ENCODE peak calls at places on chromosomes 6 and 20, in five cellular contexts. M, R, W, T and U are unnamed samples.

GRCh38 chr20:2760381-2761305 is 39.8 kb downstream of the CPXM1 start:
- DNase-seq in W (no peak), R (no peak), T (no peak), M (no peak), U (no peak)

GRCh38 chr20:9071976-9072726 is 3.3 kb downstream of the PLCB4 start:
- DNase-seq in T (no peak), M (no peak), R (no peak), W (no peak), U (no peak)

GRCh38 chr20:17843246-17844132 is 125.1 kb downstream of the SNX5 start:
- DNase-seq in R (no peak), W (no peak), M (no peak), T (peak), U (no peak)

GRCh38 chr6:85453490-85453889 is 3.6 kb downstream of the NT5E start:
- DNase-seq in W (no peak), M (no peak), T (no peak), R (no peak), U (no peak)

GRCh38 chr20:34111057-34111711 is 859 bp downstream of the EIF2S2 start:
- DNase-seq in R (no peak), M (no peak), W (peak), T (no peak), U (no peak)

GRCh38 chr6:15421945-15422733 is 176.3 kb downstream of the JARID2 start:
- DNase-seq in R (no peak), W (no peak), M (no peak), T (no peak), U (no peak)

GRCh38 chr6:111521497-111522275 is 38.7 kb upstream of the REV3L start:
- DNase-seq in T (no peak), R (no peak), M (no peak), W (no peak), U (no peak)

GRCh38 chr6:84772428-84773132 is 8.2 kb upstream of the TBX18 start:
- DNase-seq in W (peak), T (peak), R (no peak), M (no peak), U (no peak)

GRCh38 chr6:90005048-90005827 is 111.0 kb downstream of the GJA10 start:
- DNase-seq in R (no peak), T (no peak), M (no peak), W (no peak), U (no peak)

GRCh38 chr6:158777510-158777909 is 41.7 kb downstream of the EZR start:
- DNase-seq in T (no peak), R (no peak), W (no peak), M (no peak), U (no peak)

GRCh38 chr6:153096031-153096430 is 35.1 kb downstream of the RGS17 start:
- DNase-seq in W (no peak), T (no peak), R (no peak), M (no peak), U (no peak)

GRCh38 chr6:21608610-21609009 is 15.1 kb downstream of the SOX4 start:
- DNase-seq in T (no peak), M (no peak), R (no peak), W (no peak), U (no peak)